ENCODE peak calls at places on chromosomes 16 and 17, in eight cellular contexts. One of them, this sample, is unnamed.

GRCh38 chr17:28675485-28675884 is 13.5 kb downstream of the SUPT6H start:
- DNase-seq in CD8-positive, alpha-beta memory T cell: no peak
- DNase-seq in cardiac muscle cell: no peak
- DNase-seq in IMR-90: peak; percentile 52
- DNase-seq in PC-3: no peak
- DNase-seq in germinal center: no peak
- DNase-seq in stimulated activated CD8-positive, alpha-beta memory T cell treated with anti-CD3 and anti-CD28 coated beads, Interleukin-4, amount 100 ng/mL, for 4 hours: no peak
- DNase-seq in Right ventricle myocardium superior: no peak
- DNase-seq in this sample: no peak

GRCh38 chr17:44222112-44222869 is 2.8 kb upstream of the UBTF start:
- DNase-seq in cardiac muscle cell: peak; percentile 84
- DNase-seq in CD8-positive, alpha-beta memory T cell: no peak
- DNase-seq in Right ventricle myocardium superior: peak; percentile 86
- DNase-seq in IMR-90: peak; percentile 66
- DNase-seq in stimulated activated CD8-positive, alpha-beta memory T cell treated with anti-CD3 and anti-CD28 coated beads, Interleukin-4, amount 100 ng/mL, for 4 hours: no peak
- DNase-seq in PC-3: peak; percentile 83
- DNase-seq in germinal center: peak; percentile 61
- DNase-seq in this sample: peak; percentile 64

GRCh38 chr16:66133641-66134402 is 232.7 kb upstream of the CDH5 start:
- DNase-seq in cardiac muscle cell: no peak
- DNase-seq in germinal center: no peak
- DNase-seq in IMR-90: peak; percentile 72
- DNase-seq in stimulated activated CD8-positive, alpha-beta memory T cell treated with anti-CD3 and anti-CD28 coated beads, Interleukin-4, amount 100 ng/mL, for 4 hours: no peak
- DNase-seq in CD8-positive, alpha-beta memory T cell: no peak
- DNase-seq in Right ventricle myocardium superior: no peak
- DNase-seq in PC-3: no peak
- DNase-seq in this sample: no peak

GRCh38 chr16:87464691-87465300 is 28.0 kb downstream of the ZCCHC14 start:
- DNase-seq in PC-3: peak; percentile 61
- DNase-seq in stimulated activated CD8-positive, alpha-beta memory T cell treated with anti-CD3 and anti-CD28 coated beads, Interleukin-4, amount 100 ng/mL, for 4 hours: no peak
- DNase-seq in CD8-positive, alpha-beta memory T cell: no peak
- DNase-seq in IMR-90: peak; percentile 96
- DNase-seq in germinal center: no peak
- DNase-seq in Right ventricle myocardium superior: peak; percentile 81
- DNase-seq in cardiac muscle cell: peak; percentile 49
- DNase-seq in this sample: no peak

GRCh38 chr17:2709173-2709661 is 2.3 kb downstream of the CLUH start:
- DNase-seq in CD8-positive, alpha-beta memory T cell: no peak
- DNase-seq in Right ventricle myocardium superior: peak; percentile 61
- DNase-seq in stimulated activated CD8-positive, alpha-beta memory T cell treated with anti-CD3 and anti-CD28 coated beads, Interleukin-4, amount 100 ng/mL, for 4 hours: no peak
- DNase-seq in cardiac muscle cell: no peak
- DNase-seq in IMR-90: no peak
- DNase-seq in PC-3: peak; percentile 57
- DNase-seq in germinal center: peak; percentile 75
- DNase-seq in this sample: peak; percentile 68

GRCh38 chr17:35240861-35241260 is 2.0 kb upstream of the SLFN5 start:
- DNase-seq in CD8-positive, alpha-beta memory T cell: no peak
- DNase-seq in PC-3: no peak
- DNase-seq in IMR-90: no peak
- DNase-seq in Right ventricle myocardium superior: no peak
- DNase-seq in germinal center: no peak
- DNase-seq in stimulated activated CD8-positive, alpha-beta memory T cell treated with anti-CD3 and anti-CD28 coated beads, Interleukin-4, amount 100 ng/mL, for 4 hours: no peak
- DNase-seq in cardiac muscle cell: no peak
- DNase-seq in this sample: no peak

GRCh38 chr17:80468222-80468621 is 8.2 kb downstream of the NPTX1 start:
- DNase-seq in germinal center: no peak
- DNase-seq in IMR-90: no peak
- DNase-seq in PC-3: no peak
- DNase-seq in Right ventricle myocardium superior: no peak
- DNase-seq in stimulated activated CD8-positive, alpha-beta memory T cell treated with anti-CD3 and anti-CD28 coated beads, Interleukin-4, amount 100 ng/mL, for 4 hours: no peak
- DNase-seq in CD8-positive, alpha-beta memory T cell: no peak
- DNase-seq in cardiac muscle cell: peak; percentile 75
- DNase-seq in this sample: no peak

GRCh38 chr16:52657924-52658323 is 111.0 kb upstream of the TOX3 start:
- DNase-seq in PC-3: no peak
- DNase-seq in IMR-90: no peak
- DNase-seq in Right ventricle myocardium superior: no peak
- DNase-seq in cardiac muscle cell: no peak
- DNase-seq in CD8-positive, alpha-beta memory T cell: no peak
- DNase-seq in stimulated activated CD8-positive, alpha-beta memory T cell treated with anti-CD3 and anti-CD28 coated beads, Interleukin-4, amount 100 ng/mL, for 4 hours: no peak
- DNase-seq in germinal center: no peak
- DNase-seq in this sample: no peak

GRCh38 chr17:31802502-31802901 is 56.5 kb downstream of the COPRS start:
- DNase-seq in germinal center: peak; percentile 5
- DNase-seq in PC-3: no peak
- DNase-seq in cardiac muscle cell: peak; percentile 5
- DNase-seq in IMR-90: no peak
- DNase-seq in stimulated activated CD8-positive, alpha-beta memory T cell treated with anti-CD3 and anti-CD28 coated beads, Interleukin-4, amount 100 ng/mL, for 4 hours: no peak
- DNase-seq in CD8-positive, alpha-beta memory T cell: no peak
- DNase-seq in Right ventricle myocardium superior: no peak
- DNase-seq in this sample: peak; percentile 18

GRCh38 chr16:80947708-80948615 is 58.7 kb downstream of the CMC2 start:
- DNase-seq in germinal center: no peak
- DNase-seq in IMR-90: no peak
- DNase-seq in Right ventricle myocardium superior: no peak
- DNase-seq in CD8-positive, alpha-beta memory T cell: no peak
- DNase-seq in PC-3: peak; percentile 26
- DNase-seq in stimulated activated CD8-positive, alpha-beta memory T cell treated with anti-CD3 and anti-CD28 coated beads, Interleukin-4, amount 100 ng/mL, for 4 hours: no peak
- DNase-seq in cardiac muscle cell: no peak
- DNase-seq in this sample: no peak

GRCh38 chr17:34254651-34255380 is at the start of gene CCL2:
- DNase-seq in germinal center: no peak
- DNase-seq in PC-3: no peak
- DNase-seq in CD8-positive, alpha-beta memory T cell: no peak
- DNase-seq in stimulated activated CD8-positive, alpha-beta memory T cell treated with anti-CD3 and anti-CD28 coated beads, Interleukin-4, amount 100 ng/mL, for 4 hours: no peak
- DNase-seq in IMR-90: peak; percentile 85
- DNase-seq in Right ventricle myocardium superior: peak; percentile 77
- DNase-seq in cardiac muscle cell: peak; percentile 52
- DNase-seq in this sample: no peak

GRCh38 chr16:83847371-83848225 is 39.8 kb downstream of the HSBP1 start:
- DNase-seq in cardiac muscle cell: no peak
- DNase-seq in germinal center: no peak
- DNase-seq in stimulated activated CD8-positive, alpha-beta memory T cell treated with anti-CD3 and anti-CD28 coated beads, Interleukin-4, amount 100 ng/mL, for 4 hours: no peak
- DNase-seq in IMR-90: no peak
- DNase-seq in CD8-positive, alpha-beta memory T cell: no peak
- DNase-seq in PC-3: no peak
- DNase-seq in Right ventricle myocardium superior: no peak
- DNase-seq in this sample: no peak

GRCh38 chr17:81239714-81240555 is 817 bp downstream of the NDUFAF8 start:
- DNase-seq in Right ventricle myocardium superior: no peak
- DNase-seq in stimulated activated CD8-positive, alpha-beta memory T cell treated with anti-CD3 and anti-CD28 coated beads, Interleukin-4, amount 100 ng/mL, for 4 hours: no peak
- DNase-seq in germinal center: peak; percentile 64
- DNase-seq in IMR-90: peak; percentile 6
- DNase-seq in PC-3: peak; percentile 22
- DNase-seq in cardiac muscle cell: no peak
- DNase-seq in CD8-positive, alpha-beta memory T cell: peak; percentile 65
- DNase-seq in this sample: peak; percentile 76

GRCh38 chr16:66894948-66895696 is 14.8 kb downstream of the PDP2 start:
- DNase-seq in CD8-positive, alpha-beta memory T cell: peak; percentile 63
- DNase-seq in cardiac muscle cell: peak; percentile 90
- DNase-seq in Right ventricle myocardium superior: peak; percentile 68
- DNase-seq in stimulated activated CD8-positive, alpha-beta memory T cell treated with anti-CD3 and anti-CD28 coated beads, Interleukin-4, amount 100 ng/mL, for 4 hours: no peak
- DNase-seq in PC-3: peak; percentile 70
- DNase-seq in germinal center: peak; percentile 47
- DNase-seq in IMR-90: peak; percentile 76
- DNase-seq in this sample: peak; percentile 63

GRCh38 chr17:46115687-46116086 is 77.5 kb downstream of the KANSL1 start:
- DNase-seq in CD8-positive, alpha-beta memory T cell: no peak
- DNase-seq in germinal center: no peak
- DNase-seq in cardiac muscle cell: no peak
- DNase-seq in stimulated activated CD8-positive, alpha-beta memory T cell treated with anti-CD3 and anti-CD28 coated beads, Interleukin-4, amount 100 ng/mL, for 4 hours: no peak
- DNase-seq in Right ventricle myocardium superior: no peak
- DNase-seq in PC-3: no peak
- DNase-seq in IMR-90: peak; percentile 18
- DNase-seq in this sample: no peak

GRCh38 chr16:23584186-23585076 is 11.7 kb downstream of the NDUFAB1 start:
- DNase-seq in PC-3: no peak
- DNase-seq in Right ventricle myocardium superior: peak; percentile 10
- DNase-seq in CD8-positive, alpha-beta memory T cell: no peak
- DNase-seq in IMR-90: peak; percentile 38
- DNase-seq in germinal center: no peak
- DNase-seq in stimulated activated CD8-positive, alpha-beta memory T cell treated with anti-CD3 and anti-CD28 coated beads, Interleukin-4, amount 100 ng/mL, for 4 hours: no peak
- DNase-seq in cardiac muscle cell: no peak
- DNase-seq in this sample: no peak

GRCh38 chr17:38685485-38685884 is 10.7 kb upstream of the EPOP start:
- DNase-seq in stimulated activated CD8-positive, alpha-beta memory T cell treated with anti-CD3 and anti-CD28 coated beads, Interleukin-4, amount 100 ng/mL, for 4 hours: no peak
- DNase-seq in IMR-90: no peak
- DNase-seq in CD8-positive, alpha-beta memory T cell: no peak
- DNase-seq in germinal center: no peak
- DNase-seq in cardiac muscle cell: no peak
- DNase-seq in Right ventricle myocardium superior: peak; percentile 57
- DNase-seq in PC-3: no peak
- DNase-seq in this sample: no peak

GRCh38 chr17:77831497-77832179 is 126.9 kb upstream of the TNRC6C start:
- DNase-seq in CD8-positive, alpha-beta memory T cell: no peak
- DNase-seq in Right ventricle myocardium superior: peak; percentile 49
- DNase-seq in IMR-90: peak; percentile 77
- DNase-seq in stimulated activated CD8-positive, alpha-beta memory T cell treated with anti-CD3 and anti-CD28 coated beads, Interleukin-4, amount 100 ng/mL, for 4 hours: no peak
- DNase-seq in PC-3: peak; percentile 48
- DNase-seq in cardiac muscle cell: no peak
- DNase-seq in germinal center: no peak
- DNase-seq in this sample: no peak

GRCh38 chr17:50472286-50472685 is 3.6 kb upstream of the CHAD start:
- DNase-seq in germinal center: no peak
- DNase-seq in IMR-90: no peak
- DNase-seq in CD8-positive, alpha-beta memory T cell: no peak
- DNase-seq in PC-3: no peak
- DNase-seq in Right ventricle myocardium superior: no peak
- DNase-seq in cardiac muscle cell: no peak
- DNase-seq in stimulated activated CD8-positive, alpha-beta memory T cell treated with anti-CD3 and anti-CD28 coated beads, Interleukin-4, amount 100 ng/mL, for 4 hours: no peak
- DNase-seq in this sample: no peak

GRCh38 chr16:67179421-67180080 is 4.2 kb downstream of the MATCAP1 start:
- DNase-seq in IMR-90: no peak
- DNase-seq in CD8-positive, alpha-beta memory T cell: no peak
- DNase-seq in Right ventricle myocardium superior: no peak
- DNase-seq in cardiac muscle cell: no peak
- DNase-seq in PC-3: no peak
- DNase-seq in stimulated activated CD8-positive, alpha-beta memory T cell treated with anti-CD3 and anti-CD28 coated beads, Interleukin-4, amount 100 ng/mL, for 4 hours: no peak
- DNase-seq in germinal center: no peak
- DNase-seq in this sample: peak; percentile 52

GRCh38 chr17:4770632-4771031 is 1.1 kb upstream of the TM4SF5 start:
- DNase-seq in germinal center: no peak
- DNase-seq in PC-3: no peak
- DNase-seq in stimulated activated CD8-positive, alpha-beta memory T cell treated with anti-CD3 and anti-CD28 coated beads, Interleukin-4, amount 100 ng/mL, for 4 hours: no peak
- DNase-seq in cardiac muscle cell: no peak
- DNase-seq in IMR-90: no peak
- DNase-seq in CD8-positive, alpha-beta memory T cell: no peak
- DNase-seq in Right ventricle myocardium superior: no peak
- DNase-seq in this sample: no peak

GRCh38 chr16:9798952-9799590 is 383.2 kb downstream of the GRIN2A start:
- DNase-seq in CD8-positive, alpha-beta memory T cell: no peak
- DNase-seq in germinal center: no peak
- DNase-seq in stimulated activated CD8-positive, alpha-beta memory T cell treated with anti-CD3 and anti-CD28 coated beads, Interleukin-4, amount 100 ng/mL, for 4 hours: no peak
- DNase-seq in IMR-90: no peak
- DNase-seq in Right ventricle myocardium superior: no peak
- DNase-seq in cardiac muscle cell: no peak
- DNase-seq in PC-3: no peak
- DNase-seq in this sample: no peak

GRCh38 chr17:77382966-77383612 is 242.3 kb downstream of the SEC14L1 start:
- DNase-seq in stimulated activated CD8-positive, alpha-beta memory T cell treated with anti-CD3 and anti-CD28 coated beads, Interleukin-4, amount 100 ng/mL, for 4 hours: no peak
- DNase-seq in cardiac muscle cell: no peak
- DNase-seq in PC-3: no peak
- DNase-seq in Right ventricle myocardium superior: no peak
- DNase-seq in CD8-positive, alpha-beta memory T cell: no peak
- DNase-seq in IMR-90: peak; percentile 90
- DNase-seq in germinal center: no peak
- DNase-seq in this sample: peak; percentile 56

GRCh38 chr16:86508028-86508946 is 2.0 kb upstream of the FOXF1 start:
- DNase-seq in Right ventricle myocardium superior: no peak
- DNase-seq in cardiac muscle cell: no peak
- DNase-seq in stimulated activated CD8-positive, alpha-beta memory T cell treated with anti-CD3 and anti-CD28 coated beads, Interleukin-4, amount 100 ng/mL, for 4 hours: no peak
- DNase-seq in germinal center: no peak
- DNase-seq in IMR-90: no peak
- DNase-seq in PC-3: no peak
- DNase-seq in CD8-positive, alpha-beta memory T cell: no peak
- DNase-seq in this sample: no peak

GRCh38 chr16:28131210-28131609 is 67.7 kb upstream of the GSG1L start:
- DNase-seq in stimulated activated CD8-positive, alpha-beta memory T cell treated with anti-CD3 and anti-CD28 coated beads, Interleukin-4, amount 100 ng/mL, for 4 hours: no peak
- DNase-seq in cardiac muscle cell: no peak
- DNase-seq in CD8-positive, alpha-beta memory T cell: no peak
- DNase-seq in IMR-90: no peak
- DNase-seq in PC-3: no peak
- DNase-seq in Right ventricle myocardium superior: no peak
- DNase-seq in germinal center: no peak
- DNase-seq in this sample: no peak

GRCh38 chr16:11318817-11319216 is 26.4 kb upstream of the RMI2 start:
- DNase-seq in PC-3: no peak
- DNase-seq in Right ventricle myocardium superior: no peak
- DNase-seq in cardiac muscle cell: no peak
- DNase-seq in germinal center: no peak
- DNase-seq in CD8-positive, alpha-beta memory T cell: no peak
- DNase-seq in IMR-90: no peak
- DNase-seq in stimulated activated CD8-positive, alpha-beta memory T cell treated with anti-CD3 and anti-CD28 coated beads, Interleukin-4, amount 100 ng/mL, for 4 hours: no peak
- DNase-seq in this sample: no peak

GRCh38 chr17:72394531-72394930 is 273.7 kb downstream of the SOX9 start:
- DNase-seq in IMR-90: no peak
- DNase-seq in cardiac muscle cell: no peak
- DNase-seq in Right ventricle myocardium superior: no peak
- DNase-seq in stimulated activated CD8-positive, alpha-beta memory T cell treated with anti-CD3 and anti-CD28 coated beads, Interleukin-4, amount 100 ng/mL, for 4 hours: no peak
- DNase-seq in germinal center: no peak
- DNase-seq in PC-3: peak; percentile 69
- DNase-seq in CD8-positive, alpha-beta memory T cell: no peak
- DNase-seq in this sample: no peak

GRCh38 chr17:48814504-48814903 is 2.5 kb downstream of the TTLL6 start:
- DNase-seq in germinal center: peak; percentile 81
- DNase-seq in stimulated activated CD8-positive, alpha-beta memory T cell treated with anti-CD3 and anti-CD28 coated beads, Interleukin-4, amount 100 ng/mL, for 4 hours: peak; percentile 35
- DNase-seq in cardiac muscle cell: peak; percentile 66
- DNase-seq in PC-3: peak; percentile 85
- DNase-seq in CD8-positive, alpha-beta memory T cell: peak; percentile 76
- DNase-seq in IMR-90: peak; percentile 37
- DNase-seq in Right ventricle myocardium superior: peak; percentile 61
- DNase-seq in this sample: peak; percentile 61

GRCh38 chr16:30786936-30787612 is at the start of gene ZNF629:
- DNase-seq in germinal center: no peak
- DNase-seq in stimulated activated CD8-positive, alpha-beta memory T cell treated with anti-CD3 and anti-CD28 coated beads, Interleukin-4, amount 100 ng/mL, for 4 hours: no peak
- DNase-seq in Right ventricle myocardium superior: peak; percentile 72
- DNase-seq in PC-3: peak; percentile 39
- DNase-seq in CD8-positive, alpha-beta memory T cell: no peak
- DNase-seq in cardiac muscle cell: peak; percentile 85
- DNase-seq in IMR-90: peak; percentile 57
- DNase-seq in this sample: peak; percentile 39

GRCh38 chr17:56292628-56293027 is 139.4 kb downstream of the ANKFN1 start:
- DNase-seq in germinal center: no peak
- DNase-seq in IMR-90: no peak
- DNase-seq in stimulated activated CD8-positive, alpha-beta memory T cell treated with anti-CD3 and anti-CD28 coated beads, Interleukin-4, amount 100 ng/mL, for 4 hours: no peak
- DNase-seq in cardiac muscle cell: no peak
- DNase-seq in CD8-positive, alpha-beta memory T cell: no peak
- DNase-seq in PC-3: no peak
- DNase-seq in Right ventricle myocardium superior: no peak
- DNase-seq in this sample: no peak

GRCh38 chr16:66277311-66278070 is 89.0 kb upstream of the CDH5 start:
- DNase-seq in germinal center: no peak
- DNase-seq in PC-3: no peak
- DNase-seq in IMR-90: no peak
- DNase-seq in cardiac muscle cell: no peak
- DNase-seq in Right ventricle myocardium superior: no peak
- DNase-seq in stimulated activated CD8-positive, alpha-beta memory T cell treated with anti-CD3 and anti-CD28 coated beads, Interleukin-4, amount 100 ng/mL, for 4 hours: no peak
- DNase-seq in CD8-positive, alpha-beta memory T cell: no peak
- DNase-seq in this sample: no peak

GRCh38 chr17:60330731-60331130 is 61.2 kb downstream of the USP32 start:
- DNase-seq in CD8-positive, alpha-beta memory T cell: no peak
- DNase-seq in IMR-90: peak; percentile 29
- DNase-seq in PC-3: no peak
- DNase-seq in Right ventricle myocardium superior: no peak
- DNase-seq in cardiac muscle cell: no peak
- DNase-seq in germinal center: no peak
- DNase-seq in stimulated activated CD8-positive, alpha-beta memory T cell treated with anti-CD3 and anti-CD28 coated beads, Interleukin-4, amount 100 ng/mL, for 4 hours: no peak
- DNase-seq in this sample: no peak

GRCh38 chr17:79664925-79665738 is 54.3 kb upstream of the RBFOX3 start:
- DNase-seq in PC-3: peak; percentile 83
- DNase-seq in IMR-90: no peak
- DNase-seq in stimulated activated CD8-positive, alpha-beta memory T cell treated with anti-CD3 and anti-CD28 coated beads, Interleukin-4, amount 100 ng/mL, for 4 hours: no peak
- DNase-seq in CD8-positive, alpha-beta memory T cell: no peak
- DNase-seq in germinal center: no peak
- DNase-seq in Right ventricle myocardium superior: peak; percentile 87
- DNase-seq in cardiac muscle cell: peak; percentile 5
- DNase-seq in this sample: no peak

GRCh38 chr17:80782536-80783427 is 208.9 kb upstream of the CHMP6 start:
- DNase-seq in IMR-90: peak; percentile 59
- DNase-seq in Right ventricle myocardium superior: no peak
- DNase-seq in CD8-positive, alpha-beta memory T cell: peak; percentile 68
- DNase-seq in stimulated activated CD8-positive, alpha-beta memory T cell treated with anti-CD3 and anti-CD28 coated beads, Interleukin-4, amount 100 ng/mL, for 4 hours: no peak
- DNase-seq in cardiac muscle cell: peak; percentile 68
- DNase-seq in PC-3: no peak
- DNase-seq in germinal center: no peak
- DNase-seq in this sample: no peak

This sample was measured in OCI-LY7.